ENCODE peak calls at places on chromosomes 2 and 18, in nine cellular contexts. A, K, C, B, W, J, M, I and G are unnamed samples.

GRCh38 chr2:42769583-42770287 is 5.8 kb upstream of the OXER1 start:
- DNase-seq in M (no peak), I (no peak), W (no peak), C (no peak), B (no peak), J (no peak), A (no peak), K (no peak), G (peak)

GRCh38 chr2:111958901-111959300 is 60.5 kb downstream of the MERTK start:
- DNase-seq in A (no peak), W (no peak), C (no peak), I (no peak), K (no peak), M (no peak), B (no peak), J (no peak), G (no peak)

GRCh38 chr18:657311-657997 is at the start of gene TYMS:
- DNase-seq in M (peak), W (no peak), J (no peak), B (no peak), A (peak), K (peak), C (peak), I (peak), G (peak)

GRCh38 chr2:42573256-42573655 is 4.8 kb downstream of the MTA3 start:
- DNase-seq in M (no peak), B (no peak), J (no peak), I (no peak), W (no peak), K (no peak), C (no peak), A (no peak), G (no peak)

GRCh38 chr2:110948027-110948687 is 172.6 kb upstream of the BCL2L11 start:
- DNase-seq in I (no peak), C (no peak), W (no peak), M (peak), B (no peak), A (no peak), J (no peak), K (no peak), G (no peak)

GRCh38 chr2:237421542-237422047 is 7.6 kb upstream of the COL6A3 start:
- DNase-seq in W (peak), C (peak), K (peak), I (peak), M (peak), J (no peak), B (no peak), A (peak), G (peak)

GRCh38 chr18:10122116-10122515 is 208.3 kb downstream of the VAPA start:
- DNase-seq in W (no peak), B (no peak), K (no peak), I (no peak), A (no peak), M (peak), C (peak), J (peak), G (no peak)

GRCh38 chr2:71212336-71212735 is 14.6 kb downstream of the PAIP2B start:
- DNase-seq in I (no peak), A (no peak), K (no peak), W (no peak), J (no peak), B (no peak), M (peak), C (no peak), G (no peak)

GRCh38 chr2:45808294-45808693 is 156.8 kb downstream of the PRKCE start:
- DNase-seq in B (no peak), W (no peak), K (no peak), A (no peak), I (no peak), C (no peak), J (no peak), M (no peak), G (no peak)

DNA sequence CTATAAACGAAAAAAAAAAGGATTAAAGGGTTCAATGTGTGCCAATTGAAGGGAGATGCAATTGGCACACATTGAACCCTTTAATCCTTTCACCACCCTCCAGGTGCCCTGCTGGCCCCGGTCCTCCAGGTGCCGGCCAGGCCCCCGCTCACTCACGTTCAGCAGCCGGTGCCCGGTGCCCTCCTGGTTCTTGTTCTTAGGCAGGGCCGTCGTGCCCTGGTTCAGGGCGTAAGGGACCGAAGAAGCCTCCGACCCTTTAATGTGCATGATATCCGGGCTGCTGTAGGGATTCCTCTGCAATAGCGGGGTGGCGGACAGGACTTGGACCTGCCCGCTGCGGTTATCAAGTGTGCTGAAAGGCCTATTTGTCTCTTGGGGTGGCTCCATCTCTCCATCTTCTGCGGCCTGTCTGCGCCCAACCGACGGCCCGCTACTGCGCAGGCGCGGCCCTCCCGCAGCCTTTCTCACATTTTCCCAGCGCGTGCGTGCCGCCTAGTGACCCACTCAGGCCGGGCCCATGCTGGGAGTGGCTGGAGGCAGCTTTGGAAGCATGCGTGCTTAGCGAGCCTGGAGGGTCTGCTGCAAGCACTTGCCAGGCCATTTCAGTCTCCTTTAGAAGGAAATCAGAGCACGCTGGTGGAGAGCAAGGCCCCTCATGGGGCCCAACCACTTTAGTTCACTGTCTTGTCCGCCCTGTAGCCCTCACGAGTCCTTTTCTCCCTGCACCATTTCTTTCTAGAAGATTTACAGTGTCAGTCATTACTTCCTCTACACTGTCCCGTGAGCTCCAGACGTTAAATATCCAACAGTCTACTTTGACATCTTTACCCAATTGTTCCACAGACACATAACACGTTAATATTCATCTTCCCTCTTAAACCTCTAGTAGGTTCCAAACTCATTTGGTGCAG is 24.3 kb downstream of the TMEM237 start:
- DNase-seq in I (peak), K (peak), J (no peak), C (no peak), W (no peak), A (peak), B (no peak), M (peak), G (peak)
- TF ChIP-seq CTCF in I (peak), K (peak), J (peak), C (no peak), W (no peak), A (no peak), B (no peak), M (peak), G (no peak)

GRCh38 chr2:126359494-126359893 is 296.5 kb upstream of the GYPC start:
- DNase-seq in K (no peak), J (no peak), C (no peak), M (peak), B (no peak), W (no peak), A (no peak), I (no peak), G (no peak)
- TF ChIP-seq CTCF in K (no peak), J (peak), C (peak), M (peak), B (no peak), W (no peak), A (no peak), I (no peak), G (peak)

GRCh38 chr18:59268722-59269562 is 4.3 kb downstream of the RAX start:
- DNase-seq in J (no peak), C (no peak), K (no peak), M (peak), W (no peak), A (peak), B (no peak), I (peak), G (peak)
- TF ChIP-seq CTCF in J (no peak), C (no peak), K (peak), M (no peak), W (no peak), A (no peak), B (no peak), I (peak), G (peak)

GRCh38 chr2:152627010-152627957 is 90.0 kb downstream of the PRPF40A start:
- DNase-seq in C (no peak), A (no peak), I (no peak), B (no peak), J (no peak), W (no peak), M (peak), K (no peak), G (peak)
- TF ChIP-seq CTCF in C (peak), A (peak), I (peak), B (peak), J (peak), W (no peak), M (peak), K (peak), G (peak)

GRCh38 chr2:170723446-170723958 is 8.4 kb downstream of the SP5 start:
- DNase-seq in B (no peak), J (no peak), W (no peak), I (no peak), K (no peak), A (no peak), M (no peak), C (no peak), G (no peak)
- TF ChIP-seq CTCF in B (no peak), J (no peak), W (no peak), I (no peak), K (no peak), A (no peak), M (no peak), C (no peak), G (no peak)

DNA sequence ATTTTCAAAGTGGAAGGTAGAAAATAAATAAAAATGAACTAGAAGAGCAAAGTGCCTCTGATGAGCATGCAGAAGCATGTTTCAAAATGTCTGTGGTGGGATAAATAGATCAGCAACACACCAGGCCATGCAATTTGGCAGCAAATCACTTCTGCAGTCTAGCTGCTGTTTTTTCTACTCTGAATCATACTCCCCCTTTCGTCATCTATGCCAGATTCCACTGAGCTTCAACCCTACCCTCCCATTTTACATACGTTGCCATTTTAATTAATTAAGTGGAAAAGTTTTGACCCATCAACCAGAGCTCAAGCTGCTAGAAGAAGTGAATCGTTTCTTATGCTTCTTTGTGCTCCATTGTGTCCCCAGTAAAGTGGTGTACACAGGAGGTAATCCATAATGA is 79.3 kb downstream of the NRXN1 start:
- DNase-seq in A (no peak), M (peak), B (no peak), C (no peak), I (no peak), K (no peak), J (no peak), W (no peak), G (no peak)
- TF ChIP-seq CTCF in A (no peak), M (no peak), B (no peak), C (no peak), I (no peak), K (no peak), J (no peak), W (no peak), G (no peak)

GRCh38 chr2:99190548-99190947 is 9.6 kb downstream of the MRPL30 start:
- DNase-seq in W (no peak), C (no peak), B (no peak), M (no peak), K (no peak), A (no peak), I (no peak), J (no peak), G (no peak)
- TF ChIP-seq CTCF in W (no peak), C (no peak), B (no peak), M (peak), K (no peak), A (no peak), I (no peak), J (no peak), G (no peak)